ENCODE peak calls at places on chromosomes 5 and 9, in four cellular contexts. F, S, X and P are unnamed samples.

GRCh38 chr9:3285365-3286161 is 240.2 kb downstream of the RFX3 start:
- DNase-seq in F (no peak), S (peak; percentile 25), X (no peak), P (no peak)

GRCh38 chr5:126919566-126919965 is 110.8 kb downstream of the MARCHF3 start:
- DNase-seq in S (no peak), X (no peak), F (no peak), P (no peak)

GRCh38 chr5:41057231-41057630 is 13.9 kb downstream of the MROH2B start:
- DNase-seq in S (no peak), X (no peak), F (no peak), P (no peak)

GRCh38 chr9:96100385-96100978 is 201.5 kb downstream of the HSD17B3 start:
- DNase-seq in S (no peak), X (no peak), F (no peak), P (no peak)

GRCh38 chr5:91938441-91938840 is 555.3 kb upstream of the ARRDC3 start:
- DNase-seq in F (no peak), S (peak; percentile 6), X (no peak), P (no peak)

GRCh38 chr9:22307013-22307711 is 139.5 kb upstream of the DMRTA1 start:
- DNase-seq in X (no peak), F (no peak), S (peak; percentile 64), P (no peak)

GRCh38 chr9:107363511-107364182 is 80.6 kb downstream of the RAD23B start:
- DNase-seq in X (no peak), S (peak; percentile 46), F (no peak), P (no peak)

GRCh38 chr5:159712672-159713071 is 203.6 kb upstream of the ADRA1B start:
- DNase-seq in X (no peak), F (no peak), S (peak; percentile 73), P (no peak)

GRCh38 chr5:1463326-1464095 is 18.3 kb upstream of the SLC6A3 start:
- DNase-seq in X (no peak), F (no peak), S (no peak), P (peak; percentile 7)

GRCh38 chr5:168770036-168770498 is 190.9 kb upstream of the PANK3 start:
- DNase-seq in F (no peak), S (no peak), X (no peak), P (no peak)

GRCh38 chr9:118767571-118767970 is 601.7 kb downstream of the BRINP1 start:
- DNase-seq in S (no peak), F (no peak), X (no peak), P (no peak)
- H3K27ac ChIP-seq in S (no peak overlapping the region), F (no peak overlapping the region), X (no peak overlapping the region), P (no peak overlapping the region)

GRCh38 chr9:113275147-113276131 is at the start of the genes CDC26 and PRPF4:
- DNase-seq in X (peak; percentile 97), F (peak; percentile 95), S (peak; percentile 99), P (peak; percentile 96)

GRCh38 chr9:113281356-113281755 is 5.9 kb downstream of the PRPF4 start:
- DNase-seq in S (no peak), F (no peak), X (no peak), P (no peak)

GRCh38 chr9:113274474-113275146 is 762 bp downstream of the CDC26 start:
- DNase-seq in S (peak; percentile 80), X (no peak), F (no peak), P (no peak)

GRCh38 chr9:113278840-113279239 is 3.4 kb downstream of the PRPF4 start:
- DNase-seq in S (no peak), X (no peak), F (no peak), P (no peak)
- H3K36me3 ChIP-seq in S (peaks cover 22% of the 10 kb centered on the region), X (no peaks in the 10 kb centered on the region), F (peaks cover 71% of the 10 kb centered on the region), P (peaks cover 72% of the 10 kb centered on the region)

GRCh38 chr9:91182429-91182828 is 179.3 kb downstream of the AUH start:
- DNase-seq in S (no peak), X (no peak), F (peak; percentile 68), P (no peak)

GRCh38 chr9:91181541-91181940 is 180.2 kb downstream of the AUH start:
- DNase-seq in S (no peak), X (no peak), F (no peak), P (no peak)

GRCh38 chr9:91180930-91181268 is 180.8 kb downstream of the AUH start:
- DNase-seq in X (no peak), S (no peak), F (no peak), P (no peak)

GRCh38 chr9:91180240-91180929 is 181.3 kb downstream of the AUH start:
- DNase-seq in S (no peak), F (no peak), X (no peak), P (no peak)

GRCh38 chr9:91182831-91183230 is 178.9 kb downstream of the AUH start:
- DNase-seq in X (no peak), S (no peak), F (no peak), P (no peak)
- H3K27ac ChIP-seq in X (no peak overlapping the region), S (no peak overlapping the region), F (no peak overlapping the region), P (no peak overlapping the region)

GRCh38 chr9:114341991-114342390 is 12.3 kb downstream of the ORM2 start:
- DNase-seq in X (no peak), S (no peak), F (no peak), P (no peak)

GRCh38 chr9:114339130-114339908 is 9.7 kb downstream of the ORM2 start:
- DNase-seq in S (peak; percentile 57), X (no peak), F (no peak), P (peak; percentile 69)

GRCh38 chr9:114343471-114344187 is 14.0 kb downstream of the ORM2 start:
- DNase-seq in X (no peak), F (no peak), S (peak; percentile 48), P (no peak)

GRCh38 chr9:114342755-114343440 is 13.2 kb downstream of the ORM2 start:
- DNase-seq in S (no peak), F (no peak), X (no peak), P (no peak)

DNA sequence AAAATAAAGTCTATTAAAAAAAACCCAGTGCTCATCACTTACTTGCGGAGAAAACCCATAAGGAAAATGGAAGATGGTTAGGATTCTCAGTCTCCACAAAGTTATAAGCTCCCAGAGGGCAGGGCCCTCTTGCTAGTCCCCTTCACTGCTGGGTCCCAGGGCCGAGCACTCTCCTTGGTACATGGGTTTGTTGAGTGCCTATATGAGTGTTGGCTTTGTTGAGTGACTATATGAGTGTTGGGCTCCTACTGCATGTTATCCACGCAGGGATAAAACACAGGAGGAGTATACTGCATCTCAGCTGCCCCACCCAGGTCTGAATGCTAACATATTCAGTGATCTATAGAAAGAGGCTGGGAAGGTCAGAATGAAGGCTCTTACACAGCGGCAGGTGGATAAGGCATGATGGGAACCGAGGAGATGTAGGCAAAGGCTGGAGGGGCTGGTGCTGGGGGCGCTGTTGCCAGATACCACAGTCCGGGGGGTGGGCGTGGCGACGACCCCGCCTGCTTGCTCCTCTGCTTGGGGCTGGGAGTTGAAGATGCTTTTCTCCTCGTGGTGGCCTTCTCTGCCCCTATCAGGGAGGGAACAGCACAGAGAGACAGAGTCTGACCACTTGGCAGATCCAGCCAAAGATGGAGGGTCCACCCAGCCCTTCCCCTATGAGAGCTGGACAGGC is 11.6 kb downstream of the ORM2 start:
- DNase-seq in F (no peak), S (no peak), X (no peak), P (no peak)
- H3K36me3 ChIP-seq in F (no peaks in the 10 kb centered on the region), S (peaks cover 89% of the 10 kb centered on the region), X (no peaks in the 10 kb centered on the region), P (peaks cover 24% of the 10 kb centered on the region)

GRCh38 chr5:180798193-180798592 is 4.4 kb downstream of the MGAT1 start:
- DNase-seq in F (no peak), S (no peak), X (no peak), P (no peak)

GRCh38 chr5:180801596-180802324 is 846 bp downstream of the MGAT1 start:
- DNase-seq in X (no peak), F (no peak), S (no peak), P (no peak)

GRCh38 chr5:180802325-180803180 is at the start of gene MGAT1:
- DNase-seq in X (peak; percentile 93), S (peak; percentile 91), F (peak; percentile 85), P (peak; percentile 95)

GRCh38 chr5:180799194-180799593 is 3.4 kb downstream of the MGAT1 start:
- DNase-seq in F (no peak), X (peak; percentile 72), S (no peak), P (no peak)

GRCh38 chr5:180799902-180800801 is 2.5 kb downstream of the MGAT1 start:
- DNase-seq in F (no peak), S (peak; percentile 77), X (no peak), P (no peak)
- H3K27ac ChIP-seq in F (peak overlapping the region; percentile 99), S (peak overlapping the region; percentile 76), X (peak overlapping the region; percentile 11), P (peak overlapping the region; percentile 99)

GRCh38 chr9:110142253-110142652 is 65.7 kb downstream of the C9orf152 start:
- DNase-seq in F (no peak), S (no peak), X (no peak), P (no peak)
- H3K36me3 ChIP-seq in F (peaks cover 1% of the 10 kb centered on the region), S (peaks cover 13% of the 10 kb centered on the region), X (no peaks in the 10 kb centered on the region), P (peaks cover under 1% of the 10 kb centered on the region)

DNA sequence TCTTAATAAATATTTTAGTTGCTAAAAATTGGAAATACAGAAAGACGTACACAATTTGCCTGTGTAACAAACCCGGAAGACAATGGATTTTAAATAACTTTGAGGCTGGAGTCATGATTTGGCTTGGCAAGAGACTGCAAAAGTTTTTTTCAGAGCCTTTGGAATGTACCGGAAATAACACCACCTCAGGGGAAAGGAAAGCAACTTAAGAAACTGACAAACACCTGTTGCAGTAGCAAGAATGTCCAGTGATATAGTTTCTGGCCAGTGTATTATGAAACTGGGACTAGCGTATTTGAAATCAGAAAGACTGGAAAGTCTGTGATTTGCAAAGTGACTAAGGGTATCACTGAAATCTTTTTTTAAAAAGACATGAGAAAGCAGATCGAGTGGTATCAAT is 848 bp downstream of the MUSK start:
- DNase-seq in S (peak; percentile 28), F (no peak), X (no peak), P (no peak)
- H3K27ac ChIP-seq in S (no peak overlapping the region), F (peak overlapping the region; percentile 71), X (no peak overlapping the region), P (peak overlapping the region; percentile 30)

GRCh38 chr9:133344071-133344470 is 3.9 kb downstream of the MED22 start:
- DNase-seq in F (no peak), S (no peak), X (no peak), P (no peak)
- H3K36me3 ChIP-seq in F (peaks cover 60% of the 10 kb centered on the region), S (peaks cover 71% of the 10 kb centered on the region), X (no peaks in the 10 kb centered on the region), P (peaks cover 13% of the 10 kb centered on the region)

GRCh38 chr5:78588517-78588916 is 60.1 kb downstream of the LHFPL2 start:
- DNase-seq in S (no peak), X (no peak), F (no peak), P (no peak)
- H3K27ac ChIP-seq in S (no peak overlapping the region), X (peak overlapping the region; percentile 29), F (peak overlapping the region; percentile 39), P (no peak overlapping the region)

GRCh38 chr9:79952401-79952800 is 380.6 kb downstream of the TLE4 start:
- DNase-seq in S (no peak), X (no peak), F (no peak), P (no peak)
- H3K36me3 ChIP-seq in S (no peaks in the 10 kb centered on the region), X (no peaks in the 10 kb centered on the region), F (no peaks in the 10 kb centered on the region), P (no peaks in the 10 kb centered on the region)